ENCODE peak calls at places on chromosomes 4 and X, in seven cellular contexts. R is suprapubic skin, B is transverse colon, Q is fibroblast of mammary gland, G is astrocyte of the cerebellum, Z is choroid plexus epithelial cell, Y is BE2C. C is an unnamed sample.
A peak's percentile ranks its signal among the peaks of the same experiment; 100 is the strongest.

GRCh38 chrX:117768861-117769604 is 347.6 kb downstream of the KLHL13 start:
- DNase-seq in R (no peak), B (no peak), Q (no peak), G (no peak), Z (no peak), Y (no peak), C (no peak)

GRCh38 chr4:8221476-8221875 is 22.4 kb downstream of the SH3TC1 start:
- DNase-seq in R (no peak), B (no peak), Q (peak; percentile 57), G (no peak), Z (peak; percentile 58), Y (no peak), C (no peak)

GRCh38 chr4:11455201-11455835 is 26.6 kb upstream of the HS3ST1 start:
- DNase-seq in R (no peak), B (peak; percentile 37), Q (no peak), G (no peak), Z (no peak), Y (no peak), C (no peak)

GRCh38 chr4:143389543-143390195 is 53.0 kb downstream of the GAB1 start:
- DNase-seq in R (no peak), B (no peak), Q (peak; percentile 66), G (no peak), Z (peak; percentile 71), Y (no peak), C (no peak)

GRCh38 chr4:10495651-10496050 is 38.4 kb upstream of the ZNF518B start:
- DNase-seq in R (no peak), B (no peak), Q (no peak), G (no peak), Z (no peak), Y (peak; percentile 9), C (no peak)

GRCh38 chr4:46442963-46443362 is 53.0 kb upstream of the GABRA2 start:
- DNase-seq in R (no peak), B (no peak), Q (peak; percentile 17), G (no peak), Z (peak; percentile 69), Y (no peak), C (no peak)

GRCh38 chr4:25080571-25080970 is 49.8 kb upstream of the LGI2 start:
- DNase-seq in R (no peak), B (no peak), Q (no peak), G (no peak), Z (no peak), Y (no peak), C (no peak)

GRCh38 chr4:54657556-54658313 is at the start of gene KIT:
- DNase-seq in R (peak; percentile 66), B (peak; percentile 33), Q (no peak), G (peak; percentile 16), Z (peak; percentile 23), Y (peak; percentile 56), C (no peak)

GRCh38 chrX:26262121-26262523 is 46.2 kb downstream of the MAGEB5 start:
- DNase-seq in R (no peak), B (no peak), Q (peak; percentile 1), G (peak; percentile 4), Z (peak; percentile 68), Y (no peak), C (no peak)

GRCh38 chrX:131650637-131651410 is 107.0 kb downstream of the OR13H1 start:
- DNase-seq in R (no peak), B (no peak), Q (peak; percentile 2), G (peak; percentile 1), Z (no peak), Y (no peak), C (no peak)

GRCh38 chrX:97096385-97096784 is 212.7 kb downstream of the RPA4 start:
- DNase-seq in R (no peak), B (no peak), Q (no peak), G (no peak), Z (no peak), Y (no peak), C (no peak)

GRCh38 chr4:59054110-59054509 is 1943.9 kb upstream of the IGFBP7 start:
- DNase-seq in R (no peak), B (no peak), Q (no peak), G (no peak), Z (no peak), Y (no peak), C (no peak)

GRCh38 chr4:118957683-118958082 is 69.0 kb downstream of the SYNPO2 start:
- DNase-seq in R (no peak), B (no peak), Q (peak; percentile 28), G (no peak), Z (peak; percentile 87), Y (no peak), C (no peak)

GRCh38 chr4:182338731-182339130 is 95.5 kb downstream of the TENM3 start:
- DNase-seq in R (no peak), B (no peak), Q (peak; percentile 54), G (no peak), Z (peak; percentile 8), Y (no peak), C (no peak)

GRCh38 chrX:10106801-10107200 is 50.0 kb upstream of the CLCN4 start:
- DNase-seq in R (no peak), B (peak; percentile 46), Q (no peak), G (no peak), Z (peak; percentile 26), Y (no peak), C (no peak)

GRCh38 chr4:184477201-184477999 is 3.0 kb upstream of the IRF2 start:
- DNase-seq in R (no peak), B (no peak), Q (no peak), G (no peak), Z (no peak), Y (no peak), C (no peak)

GRCh38 chrX:23797371-23798128 is 14.6 kb downstream of the SAT1 start:
- DNase-seq in R (no peak), B (no peak), Q (no peak), G (no peak), Z (peak; percentile 16), Y (no peak), C (no peak)

GRCh38 chr4:183142566-183143545 is 43.8 kb downstream of the WWC2 start:
- DNase-seq in R (peak; percentile 66), B (peak; percentile 17), Q (peak; percentile 90), G (no peak), Z (peak; percentile 55), Y (peak; percentile 95), C (no peak)

GRCh38 chr4:122010610-122011009 is 58.8 kb upstream of the TRPC3 start:
- DNase-seq in R (no peak), B (no peak), Q (peak; percentile 59), G (peak; percentile 81), Z (peak; percentile 72), Y (no peak), C (no peak)

GRCh38 chr4:161583549-161583948 is 580.3 kb downstream of the FSTL5 start:
- DNase-seq in R (no peak), B (no peak), Q (no peak), G (no peak), Z (no peak), Y (no peak), C (no peak)

DNA sequence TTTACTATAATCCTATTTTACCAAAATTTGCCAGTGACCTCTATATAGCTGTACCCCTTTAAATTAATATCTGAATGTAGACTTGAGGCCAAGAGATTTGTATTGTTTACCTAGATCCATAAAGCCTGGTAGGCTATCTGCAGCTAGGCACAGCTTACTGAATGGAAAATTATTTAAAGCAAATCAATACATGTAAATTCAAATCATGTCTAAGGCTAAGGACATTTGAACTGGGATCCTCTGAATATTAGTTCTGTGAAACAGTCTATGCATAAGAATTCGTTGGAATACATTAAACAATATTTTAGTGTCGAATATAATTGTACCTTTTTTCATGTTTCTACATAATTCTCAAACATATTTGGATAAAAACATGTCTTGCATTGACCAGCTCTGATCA is 1.6 kb downstream of the UGT2A3 start:
- DNase-seq in R (no peak), B (no peak), Q (no peak), G (no peak), Z (no peak), Y (no peak), C (no peak)
- H3K4me3 ChIP-seq in R (no peak overlapping the region), B (peak overlapping the region; percentile 26), Q (no peak overlapping the region), G (no peak overlapping the region), Z (no peak overlapping the region), Y (no peak overlapping the region), C (no peak overlapping the region)

DNA sequence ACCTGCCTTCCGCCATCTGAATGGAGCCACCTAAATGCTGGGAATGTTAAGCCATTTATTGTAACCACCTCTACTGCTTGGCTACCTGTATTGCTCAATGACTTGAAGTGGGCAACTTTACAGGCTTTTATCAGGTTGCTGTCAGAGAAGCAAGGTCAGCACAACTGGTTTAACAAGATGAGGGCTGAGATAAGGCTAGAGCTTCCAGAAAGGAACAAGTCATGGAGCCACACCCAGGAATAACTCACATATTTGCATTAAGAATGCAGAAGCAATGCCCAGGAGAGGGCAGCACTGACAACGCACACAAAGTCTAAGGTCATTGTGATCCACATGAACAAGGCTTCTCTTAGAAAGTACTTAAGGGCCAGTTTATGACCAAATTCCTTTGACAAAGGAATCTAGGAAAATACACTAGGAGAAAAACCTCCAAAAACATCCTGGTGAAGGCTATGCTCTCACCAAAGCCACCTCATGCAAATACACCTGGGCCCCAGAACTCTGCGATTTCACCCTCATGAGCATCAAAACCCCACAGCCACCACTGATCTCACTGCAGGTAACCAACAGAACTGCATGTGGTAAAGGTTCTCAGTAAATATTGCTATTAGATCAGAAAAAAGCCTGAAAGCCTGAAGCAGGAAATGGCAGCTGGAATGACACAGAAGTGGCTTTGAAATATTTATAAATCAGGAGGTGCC is 15.0 kb upstream of the STS start:
- DNase-seq in R (no peak), B (peak; percentile 91), Q (peak; percentile 82), G (peak; percentile 48), Z (peak; percentile 77), Y (peak; percentile 10), C (peak; percentile 44)
- TF ChIP-seq CTCF in R (peak; percentile 24), B (peak; percentile 37), Q (peak; percentile 61), G (peak; percentile 68), Z (peak; percentile 68), Y (peak; percentile 45), C (peak; percentile 37)

DNA sequence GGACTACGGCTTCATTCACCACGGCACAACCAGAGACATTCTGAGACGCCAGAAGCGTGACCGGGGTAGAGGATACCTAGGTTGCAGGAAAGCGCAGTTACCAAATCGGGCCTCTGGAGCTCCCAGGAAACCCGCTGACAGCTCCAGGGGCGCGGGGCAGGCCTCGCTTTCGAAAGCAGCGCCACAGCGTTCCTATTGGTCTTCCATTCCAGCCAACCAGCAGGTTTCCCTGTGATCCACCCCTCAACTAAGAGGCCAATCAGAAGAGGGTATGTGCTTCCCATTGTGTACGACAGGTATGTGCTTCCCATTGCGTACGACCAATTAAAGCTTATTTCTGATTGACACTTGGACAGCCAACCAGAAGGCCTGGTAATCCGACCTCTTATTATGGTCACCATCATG is 14.9 kb downstream of the SNX12 start:
- DNase-seq in R (no peak), B (no peak), Q (no peak), G (no peak), Z (peak; percentile 79), Y (no peak), C (no peak)
- H3K4me3 ChIP-seq in R (no peak overlapping the region), B (no peak overlapping the region), Q (no peak overlapping the region), G (peak overlapping the region; percentile 7), Z (peak overlapping the region; percentile 51), Y (no peak overlapping the region), C (no peak overlapping the region)

DNA sequence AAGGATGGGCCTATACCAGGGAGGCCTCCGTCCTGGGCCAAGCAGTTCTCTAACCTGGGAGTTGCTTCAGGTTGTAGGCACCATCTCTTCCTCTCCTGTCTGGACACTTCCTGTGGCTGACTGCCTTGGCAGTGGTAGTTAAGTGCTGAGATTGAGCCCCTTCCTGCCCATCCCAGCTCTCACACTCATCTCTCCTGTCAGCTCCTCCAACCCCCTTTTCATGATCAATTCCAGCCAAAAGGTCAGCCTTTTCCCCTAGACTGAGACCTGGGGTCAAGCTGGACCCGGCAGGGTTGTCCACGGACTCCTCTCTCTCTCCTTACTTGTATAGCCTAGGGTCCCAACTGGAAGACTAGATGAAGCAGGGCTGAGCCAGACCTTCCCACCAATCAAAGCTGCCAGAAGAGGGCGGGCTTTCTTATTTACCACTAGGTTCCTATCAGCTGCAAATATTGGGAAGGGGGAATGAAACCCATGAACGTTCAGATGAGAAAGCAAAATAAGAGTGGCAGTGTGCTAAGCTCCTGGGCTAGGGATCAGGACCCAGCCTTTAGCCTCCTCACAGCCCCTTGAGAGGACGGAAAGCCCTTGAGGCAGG is 34.5 kb downstream of the KDM5C start:
- DNase-seq in R (no peak), B (no peak), Q (peak; percentile 11), G (no peak), Z (peak; percentile 11), Y (no peak), C (no peak)
- TF ChIP-seq CTCF in R (no peak), B (no peak), Q (peak; percentile 29), G (peak; percentile 32), Z (peak; percentile 32), Y (peak; percentile 20), C (no peak)